ENCODE peak calls at places on chromosomes 13 and 19, in eight cellular contexts. A is lower lobe of right lung; Y is cardiac fibroblast; T is naive thymus-derived CD4-positive, alpha-beta T cell; I is NCI-H1694 treated with DMSO at 0.1 percent for 48 hours; D is activated naive CD4-positive, alpha-beta T cell treated with anti-CD3 and anti-CD28 coated beads, Interleukin-2, amount 50 U/mL, for 72 hours; F is thyroid gland; P is tibial nerve. L is an unnamed sample.

GRCh38 chr19:45705710-45706415 is 13.4 kb downstream of the QPCTL start:
- DNase-seq in A (no peak), Y (no peak), T (no peak), I (no peak), D (no peak), F (no peak), P (no peak), L (no peak)

GRCh38 chr13:71712988-71713653 is 153.9 kb downstream of the DACH1 start:
- DNase-seq in A (no peak), Y (peak), T (no peak), I (no peak), D (no peak), F (no peak), P (no peak), L (no peak)

GRCh38 chr13:94128430-94128829 is 351.1 kb downstream of the DCT start:
- DNase-seq in A (no peak), Y (no peak), T (no peak), I (no peak), D (no peak), F (peak), P (peak), L (no peak)

GRCh38 chr13:95115525-95115924 is 185.7 kb downstream of the ABCC4 start:
- DNase-seq in A (no peak), Y (no peak), T (no peak), I (no peak), D (no peak), F (no peak), P (no peak), L (no peak)

GRCh38 chr13:30026093-30026492 is 175.7 kb upstream of the UBL3 start:
- DNase-seq in A (no peak), Y (peak), T (no peak), I (no peak), D (no peak), F (no peak), P (peak), L (no peak)

GRCh38 chr13:21060063-21060826 is 1.1 kb downstream of the LATS2 start:
- DNase-seq in A (peak), Y (peak), T (no peak), I (no peak), D (no peak), F (peak), P (peak), L (peak)

GRCh38 chr13:106566682-106567420 is 1.1 kb downstream of the ARGLU1 start:
- DNase-seq in A (peak), Y (peak), T (peak), I (peak), D (peak), F (peak), P (peak), L (peak)

GRCh38 chr19:36103842-36104552 is 6.9 kb upstream of the OVOL3 start:
- DNase-seq in A (no peak), Y (peak), T (no peak), I (no peak), D (no peak), F (no peak), P (no peak), L (no peak)

GRCh38 chr13:19182536-19182935 is 912 bp upstream of the TUBA3C start:
- DNase-seq in A (no peak), Y (no peak), T (no peak), I (no peak), D (no peak), F (no peak), P (no peak), L (no peak)

GRCh38 chr13:33871207-33872004 is 53.5 kb downstream of the RFC3 start:
- DNase-seq in A (no peak), Y (no peak), T (no peak), I (no peak), D (no peak), F (no peak), P (no peak), L (no peak)